ENCODE peak calls at places on chromosomes 4 and X, in four cellular contexts. One of them, this sample, is unnamed. For H3K4me1, the result is how much of the 10 kb centered on the place peaks cover.

GRCh38 chrX:155563099-155563498 is 49.7 kb downstream of the TMLHE start:
- DNase-seq in mucosa of descending colon: no peak
- DNase-seq in GM23338: no peak
- DNase-seq in thyroid gland: no peak
- DNase-seq in this sample: no peak

GRCh38 chr4:55318135-55318534 is 27.9 kb upstream of the SRD5A3 start:
- DNase-seq in mucosa of descending colon: no peak
- DNase-seq in thyroid gland: no peak
- DNase-seq in GM23338: no peak
- DNase-seq in this sample: no peak

GRCh38 chr4:143514432-143514831 is 930 bp downstream of the SMARCA5 start:
- DNase-seq in mucosa of descending colon: peak
- DNase-seq in GM23338: peak
- DNase-seq in thyroid gland: peak
- DNase-seq in this sample: peak

GRCh38 chr4:7697326-7697725 is 242.3 kb downstream of the AFAP1 start:
- DNase-seq in mucosa of descending colon: peak
- DNase-seq in GM23338: no peak
- DNase-seq in thyroid gland: no peak
- DNase-seq in this sample: no peak

GRCh38 chr4:127783971-127784519 is 1.9 kb downstream of the HSPA4L start:
- DNase-seq in thyroid gland: no peak
- DNase-seq in GM23338: no peak
- DNase-seq in mucosa of descending colon: no peak
- DNase-seq in this sample: no peak

GRCh38 chr4:6529021-6529420 is 46.0 kb upstream of the MAN2B2 start:
- DNase-seq in mucosa of descending colon: no peak
- DNase-seq in GM23338: no peak
- DNase-seq in thyroid gland: no peak
- DNase-seq in this sample: no peak

GRCh38 chrX:14015941-14016340 is 13.8 kb downstream of the GEMIN8 start:
- DNase-seq in thyroid gland: no peak
- DNase-seq in GM23338: no peak
- DNase-seq in mucosa of descending colon: no peak
- DNase-seq in this sample: no peak

GRCh38 chrX:70166601-70167590 is 10.4 kb upstream of the DGAT2L6 start:
- DNase-seq in mucosa of descending colon: no peak
- DNase-seq in thyroid gland: no peak
- DNase-seq in GM23338: no peak
- DNase-seq in this sample: no peak

GRCh38 chrX:4622768-4623167 is 909.3 kb upstream of the PRKX start:
- DNase-seq in mucosa of descending colon: no peak
- DNase-seq in GM23338: no peak
- DNase-seq in thyroid gland: no peak
- DNase-seq in this sample: no peak

GRCh38 chrX:106170318-106170717 is 2.2 kb downstream of the PWWP3B start:
- DNase-seq in mucosa of descending colon: no peak
- DNase-seq in GM23338: peak
- DNase-seq in thyroid gland: peak
- DNase-seq in this sample: no peak

GRCh38 chr4:107248571-107248970 is 212.5 kb upstream of the DKK2 start:
- DNase-seq in GM23338: no peak
- DNase-seq in thyroid gland: no peak
- DNase-seq in mucosa of descending colon: no peak
- DNase-seq in this sample: no peak

GRCh38 chrX:118497180-118497814 is 1.7 kb downstream of the DOCK11 start:
- DNase-seq in GM23338: no peak
- DNase-seq in mucosa of descending colon: no peak
- DNase-seq in thyroid gland: peak
- DNase-seq in this sample: no peak

GRCh38 chr4:133982533-133983224 is 218.9 kb downstream of the PABPC4L start:
- DNase-seq in GM23338: no peak
- DNase-seq in thyroid gland: no peak
- DNase-seq in mucosa of descending colon: no peak
- DNase-seq in this sample: no peak

GRCh38 chr4:53905935-53906377 is 158.4 kb downstream of the CHIC2 start:
- DNase-seq in GM23338: peak
- DNase-seq in mucosa of descending colon: no peak
- DNase-seq in thyroid gland: peak
- DNase-seq in this sample: no peak

GRCh38 chr4:15147709-15148651 is 145.7 kb downstream of the CPEB2 start:
- DNase-seq in mucosa of descending colon: no peak
- DNase-seq in GM23338: no peak
- DNase-seq in thyroid gland: no peak
- DNase-seq in this sample: no peak

GRCh38 chr4:86977621-86978184 is 42.9 kb downstream of the AFF1 start:
- DNase-seq in mucosa of descending colon: no peak
- DNase-seq in thyroid gland: peak
- DNase-seq in GM23338: no peak
- DNase-seq in this sample: peak

GRCh38 chr4:86978709-86979108 is 43.9 kb downstream of the AFF1 start:
- DNase-seq in mucosa of descending colon: no peak
- DNase-seq in thyroid gland: no peak
- DNase-seq in GM23338: no peak
- DNase-seq in this sample: no peak

GRCh38 chr4:86974481-86975050 is 39.8 kb downstream of the AFF1 start:
- DNase-seq in GM23338: no peak
- DNase-seq in thyroid gland: no peak
- DNase-seq in mucosa of descending colon: no peak
- DNase-seq in this sample: no peak

GRCh38 chr4:86975927-86976326 is 41.1 kb downstream of the AFF1 start:
- DNase-seq in thyroid gland: no peak
- DNase-seq in mucosa of descending colon: no peak
- DNase-seq in GM23338: no peak
- DNase-seq in this sample: no peak

GRCh38 chr4:86976801-86977485 is 42.1 kb downstream of the AFF1 start:
- DNase-seq in GM23338: no peak
- DNase-seq in thyroid gland: no peak
- DNase-seq in mucosa of descending colon: no peak
- DNase-seq in this sample: no peak
- H3K4me1 ChIP-seq in GM23338: under half
- H3K4me1 ChIP-seq in thyroid gland: under half
- H3K4me1 ChIP-seq in mucosa of descending colon: under half
- H3K4me1 ChIP-seq in this sample: under half

DNA sequence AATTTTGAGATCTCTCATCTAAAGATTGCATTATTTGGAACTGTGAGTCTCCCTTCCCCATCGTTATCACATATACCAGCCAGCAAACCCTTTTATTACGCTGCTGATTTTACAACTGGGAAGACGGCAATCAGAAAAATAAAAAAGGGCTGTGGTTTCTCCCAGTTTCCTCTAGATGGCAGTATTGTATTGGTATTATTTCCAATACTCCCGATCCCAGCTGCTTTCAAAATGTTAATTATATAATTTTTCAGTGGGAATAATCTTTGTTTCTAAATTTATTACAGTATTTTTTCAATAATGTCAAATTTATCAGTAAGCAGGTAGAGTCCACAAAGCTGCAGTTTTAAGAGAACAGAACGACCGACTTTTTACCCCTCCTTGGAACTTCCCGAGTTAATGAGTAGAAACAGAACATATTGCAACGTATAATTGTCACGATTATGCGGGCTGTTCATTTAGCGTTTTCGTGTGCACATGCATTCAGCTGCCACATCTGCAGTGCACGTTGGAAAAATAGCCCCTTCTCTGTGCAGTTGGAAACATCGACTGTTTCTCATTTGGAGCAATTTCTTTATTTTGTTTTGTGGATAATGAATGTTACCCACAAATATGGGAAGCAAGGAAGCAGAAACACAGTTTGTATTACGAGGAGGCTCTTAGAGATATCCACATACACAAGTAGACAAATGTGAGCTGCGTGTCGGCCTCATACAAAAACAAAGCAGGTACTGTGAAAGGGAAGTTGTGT is 187.9 kb downstream of the STIM2 start:
- DNase-seq in thyroid gland: no peak
- DNase-seq in mucosa of descending colon: no peak
- DNase-seq in GM23338: peak
- DNase-seq in this sample: no peak
- H3K4me3 ChIP-seq in thyroid gland: peak
- H3K4me3 ChIP-seq in mucosa of descending colon: no peak
- H3K4me3 ChIP-seq in GM23338: no peak
- H3K4me3 ChIP-seq in this sample: peak

GRCh38 chr4:184472540-184473264 is 1.6 kb downstream of the IRF2 start:
- DNase-seq in mucosa of descending colon: peak
- DNase-seq in GM23338: peak
- DNase-seq in thyroid gland: peak
- DNase-seq in this sample: peak
- TF ChIP-seq CTCF in mucosa of descending colon: no peak
- TF ChIP-seq CTCF in GM23338: no peak
- TF ChIP-seq CTCF in thyroid gland: no peak
- TF ChIP-seq CTCF in this sample: peak

DNA sequence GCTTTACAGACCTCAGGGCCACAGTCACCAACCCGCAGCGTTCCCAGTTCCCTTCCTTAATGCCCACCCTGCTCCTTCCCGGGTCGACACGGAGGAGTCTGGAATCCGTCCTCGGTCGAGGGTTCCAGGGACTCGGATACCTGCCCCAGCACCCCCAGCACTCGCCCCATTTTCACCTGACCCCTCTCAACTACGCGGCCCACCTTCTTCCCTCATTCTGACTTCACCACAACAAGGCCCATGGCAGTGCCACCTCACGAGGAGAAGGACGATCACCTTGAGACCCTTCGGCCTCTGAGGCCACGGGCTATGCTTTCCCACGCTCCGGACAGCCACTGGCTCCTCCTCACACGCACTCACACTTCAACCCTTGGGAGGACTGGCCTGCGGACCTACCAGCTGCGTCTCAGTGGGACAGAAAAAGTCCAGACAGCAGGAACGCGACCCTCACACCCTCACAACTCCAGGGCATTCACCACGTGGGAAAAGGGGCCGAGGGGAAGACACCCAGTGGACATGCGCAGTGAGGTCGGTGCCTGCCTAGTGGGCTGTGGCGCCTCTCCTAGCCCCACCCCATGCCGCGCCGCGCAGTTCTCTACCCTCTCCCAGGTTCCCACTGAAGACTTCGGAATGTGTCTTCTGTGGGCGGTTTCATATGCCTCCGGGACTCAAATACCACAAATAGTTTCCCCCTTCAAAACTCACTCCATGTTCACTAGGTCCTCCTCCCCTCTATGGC is at the start of gene XAGE3:
- DNase-seq in GM23338: no peak
- DNase-seq in thyroid gland: no peak
- DNase-seq in mucosa of descending colon: no peak
- DNase-seq in this sample: no peak
- H3K4me1 ChIP-seq in GM23338: under half
- H3K4me1 ChIP-seq in thyroid gland: under half
- H3K4me1 ChIP-seq in mucosa of descending colon: under half
- H3K4me1 ChIP-seq in this sample: under half

DNA sequence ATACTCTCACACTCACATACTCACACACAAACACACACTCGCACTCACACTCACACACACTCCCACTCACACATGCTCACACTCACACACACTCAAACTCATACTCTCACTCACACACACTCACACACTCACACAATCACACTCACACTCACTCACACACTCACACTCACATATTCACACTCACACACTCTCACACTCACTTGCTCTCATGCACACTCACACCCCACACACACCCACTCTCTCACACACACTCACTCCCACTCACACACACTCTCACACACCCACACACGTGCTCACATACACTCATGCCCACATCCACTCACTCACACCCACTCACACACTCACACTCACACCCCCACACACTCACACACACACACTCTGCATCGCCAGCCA is 4.9 kb upstream of the ATP2B3 start:
- DNase-seq in mucosa of descending colon: no peak
- DNase-seq in GM23338: no peak
- DNase-seq in thyroid gland: no peak
- DNase-seq in this sample: no peak
- H3K4me3 ChIP-seq in mucosa of descending colon: no peak
- H3K4me3 ChIP-seq in GM23338: no peak
- H3K4me3 ChIP-seq in thyroid gland: no peak
- H3K4me3 ChIP-seq in this sample: no peak